ENCODE peak calls at places on chromosomes 16 and 17, in eight cellular contexts. U, I, D, O, N, S, B and L are unnamed samples.
A peak's percentile ranks its signal among the peaks of the same experiment; 100 is the strongest.

GRCh38 chr16:21227886-21228285 is 5.6 kb upstream of the ANKS4B start:
- DNase-seq in U (no peak), I (no peak), D (no peak), O (no peak), N (peak; percentile 16), S (no peak), B (no peak), L (no peak)

GRCh38 chr16:10940501-10941079 is 1.7 kb downstream of the DEXI start:
- DNase-seq in U (no peak), I (no peak), D (no peak), O (no peak), N (no peak), S (no peak), B (peak; percentile 59), L (no peak)

GRCh38 chr17:80034977-80035686 is 540 bp downstream of the TBC1D16 start:
- DNase-seq in U (peak; percentile 70), I (peak; percentile 58), D (peak; percentile 46), O (peak; percentile 75), N (peak; percentile 63), S (no peak), B (no peak), L (no peak)

GRCh38 chr17:71337903-71338302 is 782.9 kb upstream of the SOX9 start:
- DNase-seq in U (no peak), I (no peak), D (no peak), O (no peak), N (no peak), S (no peak), B (no peak), L (no peak)

GRCh38 chr17:48498168-48498840 is 32.5 kb downstream of the HOXB1 start:
- DNase-seq in U (peak; percentile 35), I (no peak), D (no peak), O (no peak), N (no peak), S (no peak), B (no peak), L (no peak)

GRCh38 chr16:15518412-15519351 is 84.3 kb downstream of the BMERB1 start:
- DNase-seq in U (no peak), I (no peak), D (peak; percentile 76), O (no peak), N (no peak), S (peak; percentile 27), B (no peak), L (peak; percentile 68)

GRCh38 chr17:41556931-41557330 is 14.9 kb downstream of the KRT9 start:
- DNase-seq in U (no peak), I (no peak), D (no peak), O (no peak), N (no peak), S (no peak), B (no peak), L (no peak)

GRCh38 chr16:47712276-47713224 is 251.4 kb downstream of the PHKB start:
- DNase-seq in U (no peak), I (no peak), D (no peak), O (no peak), N (no peak), S (no peak), B (no peak), L (peak; percentile 27)

GRCh38 chr17:31226373-31226772 is 70.7 kb downstream of the OMG start:
- DNase-seq in U (no peak), I (no peak), D (no peak), O (no peak), N (no peak), S (no peak), B (no peak), L (no peak)

GRCh38 chr17:4610656-4611055 is 26.3 kb downstream of the SMTNL2 start:
- DNase-seq in U (no peak), I (no peak), D (no peak), O (no peak), N (no peak), S (no peak), B (no peak), L (no peak)

GRCh38 chr16:49350265-49351103 is 23.1 kb upstream of the C16orf78 start:
- DNase-seq in U (peak; percentile 82), I (no peak), D (peak; percentile 42), O (peak; percentile 94), N (peak; percentile 73), S (no peak), B (peak; percentile 28), L (peak; percentile 44)

GRCh38 chr16:23871924-23872323 is 36.1 kb downstream of the PRKCB start:
- DNase-seq in U (no peak), I (no peak), D (no peak), O (no peak), N (no peak), S (no peak), B (no peak), L (no peak)

GRCh38 chr17:41835800-41836549 is at the start of gene NT5C3B:
- DNase-seq in U (peak; percentile 64), I (peak; percentile 15), D (peak; percentile 69), O (peak; percentile 76), N (peak; percentile 78), S (no peak), B (peak; percentile 52), L (no peak)

GRCh38 chr16:56246051-56246817 is 54.9 kb downstream of the GNAO1 start:
- DNase-seq in U (peak; percentile 23), I (no peak), D (no peak), O (no peak), N (peak; percentile 19), S (no peak), B (no peak), L (peak; percentile 23)

GRCh38 chr17:34711646-34712045 is 132.3 kb downstream of the TMEM132E start:
- DNase-seq in U (no peak), I (no peak), D (no peak), O (no peak), N (no peak), S (no peak), B (no peak), L (no peak)

GRCh38 chr16:52035406-52035805 is 511.5 kb downstream of the TOX3 start:
- DNase-seq in U (no peak), I (no peak), D (no peak), O (no peak), N (no peak), S (no peak), B (no peak), L (no peak)

GRCh38 chr16:5607169-5607568 is 509.6 kb upstream of the EEF2KMT start:
- DNase-seq in U (no peak), I (no peak), D (no peak), O (no peak), N (no peak), S (no peak), B (no peak), L (no peak)

GRCh38 chr16:65002265-65002664 is 119.6 kb downstream of the CDH11 start:
- DNase-seq in U (no peak), I (no peak), D (no peak), O (no peak), N (no peak), S (no peak), B (no peak), L (no peak)

GRCh38 chr16:65000654-65001053 is 121.2 kb downstream of the CDH11 start:
- DNase-seq in U (no peak), I (no peak), D (no peak), O (no peak), N (no peak), S (no peak), B (no peak), L (no peak)

GRCh38 chr16:65004570-65004969 is 117.3 kb downstream of the CDH11 start:
- DNase-seq in U (no peak), I (no peak), D (no peak), O (no peak), N (no peak), S (no peak), B (no peak), L (no peak)

GRCh38 chr16:65010136-65010535 is 111.7 kb downstream of the CDH11 start:
- DNase-seq in U (no peak), I (no peak), D (no peak), O (no peak), N (no peak), S (no peak), B (no peak), L (no peak)

GRCh38 chr16:65005696-65006095 is 116.2 kb downstream of the CDH11 start:
- DNase-seq in U (no peak), I (no peak), D (no peak), O (no peak), N (no peak), S (no peak), B (no peak), L (no peak)
- H3K27ac ChIP-seq in U (no peak overlapping the region), I (no peak overlapping the region), D (no peak overlapping the region), O (no peak overlapping the region), N (no peak overlapping the region), S (no peak overlapping the region), B (no peak overlapping the region), L (no peak overlapping the region)

DNA sequence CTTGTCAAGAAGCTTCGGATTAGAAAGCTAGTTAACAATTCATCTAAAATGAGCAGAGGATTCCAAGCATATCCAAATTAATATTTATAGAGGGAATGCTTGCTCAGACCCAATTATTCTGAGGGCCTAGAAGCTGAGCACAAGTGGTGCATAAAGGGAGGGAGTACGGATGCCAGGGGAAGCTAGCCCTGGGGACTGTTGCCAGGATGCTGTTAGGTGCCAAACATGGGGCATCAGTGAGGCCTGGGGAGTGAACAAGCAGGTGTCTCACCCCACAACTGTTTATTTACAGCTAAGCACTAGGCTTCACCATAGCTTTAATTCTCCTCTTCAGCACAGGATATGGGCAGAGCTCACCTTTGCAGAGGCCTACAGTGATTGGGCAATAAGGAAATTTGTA is 684.1 kb upstream of the C16orf82 start:
- DNase-seq in U (no peak), I (no peak), D (no peak), O (no peak), N (no peak), S (no peak), B (no peak), L (no peak)
- H3K27ac ChIP-seq in U (no peak overlapping the region), I (no peak overlapping the region), D (no peak overlapping the region), O (no peak overlapping the region), N (no peak overlapping the region), S (no peak overlapping the region), B (no peak overlapping the region), L (no peak overlapping the region)

DNA sequence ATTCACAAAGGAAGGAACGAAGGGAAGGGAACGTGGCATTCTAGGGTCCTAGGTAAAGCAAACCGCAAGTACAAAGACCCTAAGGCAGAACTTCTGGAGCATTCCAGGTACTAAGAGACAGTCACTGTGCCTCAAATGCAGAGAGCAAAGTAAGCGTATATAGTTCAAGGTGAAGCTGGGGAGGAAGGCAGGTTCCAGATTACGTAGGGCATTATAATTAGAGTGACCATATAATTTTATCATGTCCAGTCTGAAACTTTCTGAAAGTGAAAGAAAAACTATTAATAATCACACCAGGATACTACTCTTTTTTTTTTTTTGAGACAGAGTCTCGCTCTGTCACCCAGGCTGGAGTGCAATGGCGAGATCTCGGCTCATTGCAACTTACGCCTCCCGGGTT is 25.7 kb downstream of the METTL16 start:
- DNase-seq in U (no peak), I (no peak), D (no peak), O (no peak), N (no peak), S (no peak), B (no peak), L (no peak)
- H3K27ac ChIP-seq in U (no peak overlapping the region), I (no peak overlapping the region), D (no peak overlapping the region), O (no peak overlapping the region), N (no peak overlapping the region), S (no peak overlapping the region), B (no peak overlapping the region), L (peak overlapping the region; percentile 26)

DNA sequence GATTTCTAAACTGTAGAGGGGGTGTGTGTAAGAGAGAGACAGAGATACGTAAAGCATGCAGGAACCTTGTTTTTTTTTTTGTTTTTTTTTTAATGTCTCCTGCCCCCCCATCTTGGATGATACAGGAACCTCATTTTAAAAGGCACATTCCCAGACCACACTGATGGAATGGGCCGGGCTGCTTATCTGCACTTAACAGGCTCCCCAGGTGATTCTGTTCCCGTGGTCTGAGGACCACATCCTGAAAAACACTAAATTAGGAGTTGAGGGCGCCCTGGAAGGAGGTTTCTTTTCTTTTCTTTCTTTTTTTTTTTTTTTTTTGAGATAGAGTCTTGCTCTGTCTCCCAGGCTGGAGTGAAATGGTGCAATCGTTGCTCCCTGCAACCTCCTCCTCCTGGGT is 14.3 kb downstream of the TTYH2 start:
- DNase-seq in U (no peak), I (no peak), D (no peak), O (no peak), N (no peak), S (no peak), B (no peak), L (no peak)
- H3K27ac ChIP-seq in U (no peak overlapping the region), I (no peak overlapping the region), D (no peak overlapping the region), O (no peak overlapping the region), N (no peak overlapping the region), S (no peak overlapping the region), B (no peak overlapping the region), L (no peak overlapping the region)